ENCODE peak calls at places on chromosomes 16 and 17, in five cellular contexts. N, R, V, I and L are unnamed samples.

GRCh38 chr17:21275047-21275578 is 9.4 kb upstream of the MAP2K3 start:
- DNase-seq in V (peak), R (no peak), I (no peak), N (peak), L (peak)

GRCh38 chr16:8893976-8894690 is 12.0 kb downstream of the LITAFD start:
- DNase-seq in N (no peak), V (no peak), R (no peak), I (no peak), L (no peak)

GRCh38 chr16:50309527-50310307 is 43.4 kb downstream of the ADCY7 start:
- DNase-seq in V (no peak), N (no peak), R (no peak), I (peak), L (no peak)

GRCh38 chr16:70745536-70746025 is 55.4 kb downstream of the VAC14 start:
- DNase-seq in R (no peak), I (no peak), V (no peak), N (no peak), L (no peak)

GRCh38 chr17:410674-411401 is 58.2 kb upstream of the RPH3AL start:
- DNase-seq in I (peak), R (peak), N (no peak), V (no peak), L (peak)

GRCh38 chr17:29495011-29495410 is 71.8 kb downstream of the ABHD15 start:
- DNase-seq in V (no peak), I (no peak), N (no peak), R (no peak), L (no peak)

GRCh38 chr17:58325976-58326468 is 2.6 kb downstream of the TSPOAP1 start:
- DNase-seq in I (no peak), N (no peak), R (no peak), V (peak), L (no peak)

GRCh38 chr16:1019234-1019933 is 37.8 kb downstream of the SOX8 start:
- DNase-seq in V (peak), N (peak), I (no peak), R (no peak), L (peak)

GRCh38 chr17:79232957-79233356 is 158.3 kb downstream of the ENGASE start:
- DNase-seq in R (no peak), I (no peak), V (no peak), N (no peak), L (no peak)

GRCh38 chr17:49498037-49498615 is 3.0 kb downstream of the NGFR start:
- DNase-seq in R (no peak), N (no peak), I (no peak), V (no peak), L (no peak)

GRCh38 chr17:19755392-19755791 is 7.3 kb upstream of the ALDH3A1 start:
- DNase-seq in V (no peak), I (peak), N (no peak), R (no peak), L (no peak)

GRCh38 chr17:4531988-4532736 is 23.0 kb downstream of the MYBBP1A start:
- DNase-seq in R (no peak), V (no peak), N (no peak), I (no peak), L (no peak)

GRCh38 chr17:82598256-82599011 is 49.8 kb downstream of the WDR45B start:
- DNase-seq in R (no peak), N (peak), V (peak), I (no peak), L (no peak)

GRCh38 chr17:144936-145670 is 7.7 kb downstream of the SCGB1C2 start:
- DNase-seq in N (no peak), V (no peak), R (no peak), I (peak), L (peak)

GRCh38 chr17:975321-975982 is 4.1 kb downstream of the NXN start:
- DNase-seq in I (no peak), R (no peak), V (no peak), N (no peak), L (no peak)

GRCh38 chr16:48503779-48504178 is 106.2 kb downstream of the N4BP1 start:
- DNase-seq in N (no peak), I (peak), V (peak), R (peak), L (peak)

GRCh38 chr16:47460755-47461597 is at the start of the genes ITFG1 and PHKB:
- DNase-seq in N (peak), R (peak), I (peak), V (peak), L (peak)
- TF ChIP-seq POLR2A in N (peak), R (peak), I (peak), V (peak), L (peak)

GRCh38 chr16:27984121-27984520 is 79.4 kb downstream of the GSG1L start:
- DNase-seq in V (no peak), N (no peak), I (no peak), R (no peak), L (no peak)

GRCh38 chr16:27982184-27982583 is 81.3 kb downstream of the GSG1L start:
- DNase-seq in R (no peak), V (no peak), N (no peak), I (no peak), L (no peak)

GRCh38 chr16:27983244-27983643 is 80.3 kb downstream of the GSG1L start:
- DNase-seq in I (no peak), N (no peak), V (no peak), R (no peak), L (no peak)

GRCh38 chr16:27980919-27981670 is 82.4 kb downstream of the GSG1L start:
- DNase-seq in V (no peak), I (no peak), N (no peak), R (no peak), L (no peak)

GRCh38 chr16:27985981-27986380 is 77.5 kb downstream of the GSG1L start:
- DNase-seq in N (no peak), R (no peak), I (no peak), V (no peak), L (no peak)
- H3K4me3 ChIP-seq in N (no peak), R (no peak), I (no peak), V (no peak), L (no peak)

DNA sequence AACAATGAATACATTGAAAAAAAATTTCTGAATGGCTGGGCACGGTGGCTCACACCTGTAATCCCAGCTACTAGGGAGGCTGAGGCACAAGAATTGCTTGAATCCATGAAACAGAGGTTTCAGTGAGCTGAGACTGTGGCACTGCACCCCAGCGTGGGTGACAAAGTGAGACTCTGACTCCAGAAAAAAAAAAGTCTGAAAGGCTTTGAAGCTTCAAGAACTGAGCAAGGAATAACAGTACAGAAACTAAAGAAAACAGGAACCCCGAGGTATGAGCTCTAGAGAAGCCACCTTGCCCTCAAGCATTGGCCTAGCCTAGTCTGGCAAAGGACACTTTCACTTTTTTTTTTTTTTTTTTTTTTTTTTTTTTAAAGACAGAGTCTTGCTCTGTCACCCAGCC is 45.0 kb downstream of the TEX2 start:
- DNase-seq in I (no peak), V (no peak), R (no peak), N (no peak), L (no peak)
- H3K27ac ChIP-seq in I (no peak), V (peak), R (no peak), N (peak), L (no peak)

DNA sequence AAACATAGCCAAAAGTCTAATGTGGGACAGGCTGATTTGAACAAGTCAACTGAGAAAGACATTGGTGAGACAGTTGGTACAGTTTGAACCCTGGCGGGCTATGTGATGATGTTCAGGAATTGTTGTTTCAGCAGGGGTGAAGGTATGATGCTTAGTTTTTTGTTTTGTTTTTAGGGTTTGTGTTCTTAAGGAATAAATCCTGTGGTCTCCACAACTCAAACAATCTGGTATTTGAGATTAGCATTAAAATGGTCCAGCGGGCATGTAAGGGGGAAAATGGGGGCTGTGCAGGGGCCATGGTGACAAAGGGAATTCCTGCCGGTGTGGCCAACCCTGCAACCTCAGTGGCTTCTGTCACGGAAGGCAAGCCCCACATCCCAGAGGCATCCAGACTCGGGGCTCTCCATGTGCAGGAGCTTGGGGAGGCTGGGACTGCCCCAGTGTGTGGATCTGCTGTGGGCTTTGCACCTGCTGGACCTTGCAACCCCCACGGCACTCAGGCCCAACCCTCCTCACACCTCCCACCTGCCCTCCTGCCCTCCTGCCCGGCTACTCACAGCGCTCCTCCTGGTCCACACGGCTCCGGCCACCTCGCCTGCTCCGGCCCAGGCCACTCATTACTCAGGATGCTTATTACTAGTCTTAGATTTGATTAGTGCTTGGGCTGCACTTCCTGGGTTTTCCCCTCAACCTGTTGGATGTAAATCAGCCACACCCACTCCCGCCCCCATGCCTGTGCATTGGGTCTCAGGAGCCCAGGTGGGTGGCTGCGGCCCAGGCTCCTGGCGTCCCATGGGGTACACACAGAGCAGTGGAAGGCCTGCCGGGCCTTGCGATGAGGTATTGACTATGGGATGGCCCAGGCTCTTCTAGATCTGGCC is at the start of gene TNFRSF13B:
- DNase-seq in R (peak), I (no peak), N (no peak), V (no peak), L (no peak)
- TF ChIP-seq POLR2A in R (peak), I (no peak), N (no peak), V (no peak), L (no peak)